ENCODE peak calls at places on chromosome 9, in seven cellular contexts. One of them, this sample, is unnamed.

GRCh38 chr9:16257604-16258003 is 612.9 kb downstream of the BNC2 start:
- DNase-seq in H1: no peak
- DNase-seq in mesendoderm: peak; percentile 34
- DNase-seq in neuronal stem cell: no peak
- DNase-seq in IMR-90: no peak
- DNase-seq in H9: peak; percentile 18
- DNase-seq in mesenchymal stem cell: peak; percentile 37
- DNase-seq in this sample: peak; percentile 21

GRCh38 chr9:72977670-72978069 is 24.8 kb upstream of the ALDH1A1 start:
- DNase-seq in mesendoderm: no peak
- DNase-seq in mesenchymal stem cell: no peak
- DNase-seq in H1: no peak
- DNase-seq in neuronal stem cell: no peak
- DNase-seq in IMR-90: no peak
- DNase-seq in H9: no peak
- DNase-seq in this sample: no peak

GRCh38 chr9:98311541-98311940 is 56.1 kb upstream of the TBC1D2 start:
- DNase-seq in IMR-90: no peak
- DNase-seq in H9: no peak
- DNase-seq in neuronal stem cell: no peak
- DNase-seq in mesendoderm: no peak
- DNase-seq in H1: no peak
- DNase-seq in mesenchymal stem cell: no peak
- DNase-seq in this sample: no peak

GRCh38 chr9:112867275-112867991 is 23.2 kb downstream of the SLC46A2 start:
- DNase-seq in H9: peak; percentile 73
- DNase-seq in IMR-90: peak; percentile 88
- DNase-seq in H1: no peak
- DNase-seq in mesenchymal stem cell: peak; percentile 89
- DNase-seq in mesendoderm: peak; percentile 95
- DNase-seq in neuronal stem cell: no peak
- DNase-seq in this sample: peak; percentile 70

GRCh38 chr9:86508208-86508903 is 154.1 kb upstream of the TUT7 start:
- DNase-seq in H1: no peak
- DNase-seq in IMR-90: no peak
- DNase-seq in mesenchymal stem cell: no peak
- DNase-seq in H9: no peak
- DNase-seq in neuronal stem cell: no peak
- DNase-seq in mesendoderm: no peak
- DNase-seq in this sample: no peak

GRCh38 chr9:129996161-129996849 is 46.7 kb downstream of the FNBP1 start:
- DNase-seq in mesendoderm: no peak
- DNase-seq in neuronal stem cell: no peak
- DNase-seq in IMR-90: no peak
- DNase-seq in H9: no peak
- DNase-seq in H1: no peak
- DNase-seq in mesenchymal stem cell: peak; percentile 41
- DNase-seq in this sample: peak; percentile 27

GRCh38 chr9:98873535-98874432 is 66.3 kb downstream of the GALNT12 start:
- DNase-seq in mesenchymal stem cell: no peak
- DNase-seq in mesendoderm: no peak
- DNase-seq in H9: no peak
- DNase-seq in IMR-90: no peak
- DNase-seq in neuronal stem cell: no peak
- DNase-seq in H1: no peak
- DNase-seq in this sample: peak; percentile 67

GRCh38 chr9:109013678-109014145 is 413 bp upstream of the CTNNAL1 start:
- DNase-seq in mesendoderm: no peak
- DNase-seq in neuronal stem cell: no peak
- DNase-seq in H1: no peak
- DNase-seq in mesenchymal stem cell: peak; percentile 78
- DNase-seq in IMR-90: no peak
- DNase-seq in H9: no peak
- DNase-seq in this sample: no peak

GRCh38 chr9:110443146-110443877 is 105.6 kb upstream of the TXNDC8 start:
- DNase-seq in IMR-90: peak; percentile 84
- DNase-seq in mesendoderm: no peak
- DNase-seq in H1: no peak
- DNase-seq in neuronal stem cell: no peak
- DNase-seq in mesenchymal stem cell: peak; percentile 93
- DNase-seq in H9: no peak
- DNase-seq in this sample: peak; percentile 34

GRCh38 chr9:38004809-38005560 is 64.0 kb downstream of the SHB start:
- DNase-seq in mesendoderm: no peak
- DNase-seq in mesenchymal stem cell: no peak
- DNase-seq in neuronal stem cell: no peak
- DNase-seq in H9: no peak
- DNase-seq in IMR-90: no peak
- DNase-seq in H1: no peak
- DNase-seq in this sample: no peak

GRCh38 chr9:69264526-69264925 is 60.5 kb upstream of the ENTREP1 start:
- DNase-seq in mesenchymal stem cell: no peak
- DNase-seq in H9: no peak
- DNase-seq in H1: no peak
- DNase-seq in IMR-90: no peak
- DNase-seq in neuronal stem cell: no peak
- DNase-seq in mesendoderm: no peak
- DNase-seq in this sample: no peak

GRCh38 chr9:130629443-130630090 is 34.8 kb upstream of the PRDM12 start:
- DNase-seq in mesendoderm: no peak
- DNase-seq in mesenchymal stem cell: no peak
- DNase-seq in H9: peak; percentile 47
- DNase-seq in neuronal stem cell: no peak
- DNase-seq in IMR-90: no peak
- DNase-seq in H1: no peak
- DNase-seq in this sample: no peak

GRCh38 chr9:13082796-13083195 is 196.7 kb downstream of the MPDZ start:
- DNase-seq in H1: no peak
- DNase-seq in H9: no peak
- DNase-seq in mesenchymal stem cell: no peak
- DNase-seq in mesendoderm: no peak
- DNase-seq in IMR-90: no peak
- DNase-seq in neuronal stem cell: no peak
- DNase-seq in this sample: no peak

GRCh38 chr9:63816742-63817621 is 1468.0 kb downstream of the FOXD4L5 start:
- DNase-seq in mesendoderm: peak; percentile 98
- DNase-seq in H9: peak; percentile 99
- DNase-seq in H1: peak; percentile 93
- DNase-seq in IMR-90: peak; percentile 82
- DNase-seq in neuronal stem cell: peak; percentile 87
- DNase-seq in mesenchymal stem cell: peak; percentile 58
- DNase-seq in this sample: peak; percentile 85

GRCh38 chr9:38205279-38205678 is 136.3 kb upstream of the SHB start:
- DNase-seq in mesendoderm: no peak
- DNase-seq in H1: no peak
- DNase-seq in mesenchymal stem cell: no peak
- DNase-seq in IMR-90: no peak
- DNase-seq in neuronal stem cell: no peak
- DNase-seq in H9: no peak
- DNase-seq in this sample: no peak

GRCh38 chr9:87606921-87607521 is 109.4 kb downstream of the DAPK1 start:
- DNase-seq in IMR-90: peak; percentile 59
- DNase-seq in H1: no peak
- DNase-seq in H9: no peak
- DNase-seq in mesendoderm: no peak
- DNase-seq in neuronal stem cell: no peak
- DNase-seq in mesenchymal stem cell: peak; percentile 69
- DNase-seq in this sample: peak; percentile 82

GRCh38 chr9:92747459-92748232 is 17.0 kb downstream of the BICD2 start:
- DNase-seq in mesendoderm: no peak
- DNase-seq in H9: no peak
- DNase-seq in neuronal stem cell: no peak
- DNase-seq in IMR-90: peak; percentile 49
- DNase-seq in H1: no peak
- DNase-seq in mesenchymal stem cell: peak; percentile 55
- DNase-seq in this sample: no peak

GRCh38 chr9:92749071-92749933 is 15.3 kb downstream of the BICD2 start:
- DNase-seq in IMR-90: no peak
- DNase-seq in mesenchymal stem cell: no peak
- DNase-seq in H9: peak; percentile 22
- DNase-seq in mesendoderm: no peak
- DNase-seq in neuronal stem cell: no peak
- DNase-seq in H1: no peak
- DNase-seq in this sample: no peak

GRCh38 chr9:92749934-92750315 is 14.7 kb downstream of the BICD2 start:
- DNase-seq in mesendoderm: peak; percentile 76
- DNase-seq in neuronal stem cell: no peak
- DNase-seq in mesenchymal stem cell: peak; percentile 47
- DNase-seq in IMR-90: peak; percentile 32
- DNase-seq in H1: no peak
- DNase-seq in H9: no peak
- DNase-seq in this sample: no peak

GRCh38 chr9:92746567-92747458 is 17.8 kb downstream of the BICD2 start:
- DNase-seq in IMR-90: peak; percentile 63
- DNase-seq in neuronal stem cell: no peak
- DNase-seq in H9: peak; percentile 23
- DNase-seq in mesendoderm: no peak
- DNase-seq in H1: no peak
- DNase-seq in mesenchymal stem cell: peak; percentile 73
- DNase-seq in this sample: no peak

GRCh38 chr9:92748233-92748497 is 16.5 kb downstream of the BICD2 start:
- DNase-seq in H9: no peak
- DNase-seq in mesendoderm: no peak
- DNase-seq in mesenchymal stem cell: no peak
- DNase-seq in neuronal stem cell: no peak
- DNase-seq in H1: no peak
- DNase-seq in IMR-90: no peak
- DNase-seq in this sample: no peak
- H3K4me2 ChIP-seq in H9: no peak overlapping the region
- H3K4me2 ChIP-seq in mesendoderm: no peak overlapping the region
- H3K4me2 ChIP-seq in mesenchymal stem cell: no peak overlapping the region
- H3K4me2 ChIP-seq in neuronal stem cell: no peak overlapping the region
- H3K4me2 ChIP-seq in H1: no peak overlapping the region
- H3K4me2 ChIP-seq in IMR-90: no peak overlapping the region
- H3K4me2 ChIP-seq in this sample: no peak overlapping the region

DNA sequence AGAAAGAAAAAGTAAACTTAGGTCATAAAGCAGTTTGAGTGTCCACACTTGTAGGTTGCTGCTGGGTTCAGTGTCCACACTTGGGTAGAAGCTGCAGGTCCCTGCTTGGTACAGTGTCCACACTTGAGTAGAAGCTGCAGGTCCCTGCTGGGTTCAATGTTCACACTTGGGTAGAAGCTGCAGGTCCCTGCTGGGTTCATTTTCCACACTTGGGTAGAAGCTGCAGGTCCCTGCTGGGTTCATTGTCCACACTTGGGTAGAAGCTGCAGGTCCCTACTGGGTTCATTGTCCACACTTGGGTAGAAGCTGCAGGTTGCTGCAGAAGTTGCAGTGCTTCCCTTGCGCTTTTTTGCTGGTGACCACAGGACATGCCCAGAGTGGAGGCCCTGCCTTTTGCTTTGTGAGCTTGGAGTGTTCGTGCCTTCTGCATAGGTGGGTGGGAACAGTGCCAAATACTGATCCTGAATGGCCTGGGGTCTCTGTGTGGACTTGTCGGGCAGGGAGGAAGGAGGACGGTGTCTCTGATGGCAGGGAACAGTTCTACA is 120.6 kb downstream of the EHMT1 start:
- DNase-seq in mesenchymal stem cell: no peak
- DNase-seq in H9: no peak
- DNase-seq in neuronal stem cell: no peak
- DNase-seq in IMR-90: no peak
- DNase-seq in H1: no peak
- DNase-seq in mesendoderm: no peak
- DNase-seq in this sample: no peak
- H3K79me1 ChIP-seq in mesenchymal stem cell: peaks cover 42% of the 10 kb centered on the region
- H3K79me1 ChIP-seq in H9: no peaks in the 10 kb centered on the region
- H3K79me1 ChIP-seq in neuronal stem cell: peaks cover 9% of the 10 kb centered on the region
- H3K79me1 ChIP-seq in IMR-90: peaks cover 45% of the 10 kb centered on the region
- H3K79me1 ChIP-seq in H1: peaks cover 12% of the 10 kb centered on the region
- H3K79me1 ChIP-seq in mesendoderm: peaks cover 9% of the 10 kb centered on the region
- H3K79me1 ChIP-seq in this sample: no peaks in the 10 kb centered on the region

GRCh38 chr9:100354121-100354800 is 1.5 kb upstream of the TEX10 start:
- DNase-seq in IMR-90: no peak
- DNase-seq in mesenchymal stem cell: no peak
- DNase-seq in mesendoderm: peak; percentile 30
- DNase-seq in neuronal stem cell: no peak
- DNase-seq in H1: no peak
- DNase-seq in H9: no peak
- DNase-seq in this sample: no peak

GRCh38 chr9:100352727-100353505 is at the start of gene TEX10:
- DNase-seq in neuronal stem cell: peak; percentile 87
- DNase-seq in mesendoderm: peak; percentile 94
- DNase-seq in H1: peak; percentile 75
- DNase-seq in H9: peak; percentile 94
- DNase-seq in mesenchymal stem cell: peak; percentile 88
- DNase-seq in IMR-90: peak; percentile 81
- DNase-seq in this sample: peak; percentile 87

GRCh38 chr9:100359057-100359456 is 6.3 kb upstream of the TEX10 start:
- DNase-seq in mesendoderm: no peak
- DNase-seq in mesenchymal stem cell: no peak
- DNase-seq in H9: no peak
- DNase-seq in neuronal stem cell: no peak
- DNase-seq in IMR-90: no peak
- DNase-seq in H1: no peak
- DNase-seq in this sample: no peak

GRCh38 chr9:100352201-100352726 is 478 bp downstream of the TEX10 start:
- DNase-seq in mesenchymal stem cell: peak; percentile 46
- DNase-seq in H1: no peak
- DNase-seq in neuronal stem cell: peak; percentile 18
- DNase-seq in H9: peak; percentile 32
- DNase-seq in mesendoderm: peak; percentile 55
- DNase-seq in IMR-90: peak; percentile 10
- DNase-seq in this sample: peak; percentile 46

GRCh38 chr9:100355561-100355960 is 2.8 kb upstream of the TEX10 start:
- DNase-seq in mesendoderm: no peak
- DNase-seq in H1: no peak
- DNase-seq in mesenchymal stem cell: peak; percentile 9
- DNase-seq in neuronal stem cell: no peak
- DNase-seq in H9: no peak
- DNase-seq in IMR-90: no peak
- DNase-seq in this sample: no peak
- H3K4me2 ChIP-seq in mesendoderm: no peak overlapping the region
- H3K4me2 ChIP-seq in H1: no peak overlapping the region
- H3K4me2 ChIP-seq in mesenchymal stem cell: no peak overlapping the region
- H3K4me2 ChIP-seq in neuronal stem cell: no peak overlapping the region
- H3K4me2 ChIP-seq in H9: no peak overlapping the region
- H3K4me2 ChIP-seq in IMR-90: no peak overlapping the region
- H3K4me2 ChIP-seq in this sample: no peak overlapping the region

GRCh38 chr9:83508072-83508471 is 30.1 kb downstream of the FRMD3 start:
- DNase-seq in neuronal stem cell: no peak
- DNase-seq in H9: no peak
- DNase-seq in H1: no peak
- DNase-seq in mesendoderm: no peak
- DNase-seq in IMR-90: no peak
- DNase-seq in mesenchymal stem cell: no peak
- DNase-seq in this sample: no peak

GRCh38 chr9:83512621-83513020 is 25.6 kb downstream of the FRMD3 start:
- DNase-seq in H1: no peak
- DNase-seq in neuronal stem cell: no peak
- DNase-seq in H9: no peak
- DNase-seq in mesendoderm: no peak
- DNase-seq in mesenchymal stem cell: no peak
- DNase-seq in IMR-90: no peak
- DNase-seq in this sample: no peak

GRCh38 chr9:83511051-83511450 is 27.1 kb downstream of the FRMD3 start:
- DNase-seq in H9: no peak
- DNase-seq in IMR-90: no peak
- DNase-seq in mesendoderm: no peak
- DNase-seq in H1: no peak
- DNase-seq in mesenchymal stem cell: peak; percentile 2
- DNase-seq in neuronal stem cell: no peak
- DNase-seq in this sample: no peak

GRCh38 chr9:83505282-83505681 is 32.9 kb downstream of the FRMD3 start:
- DNase-seq in neuronal stem cell: no peak
- DNase-seq in H9: no peak
- DNase-seq in mesendoderm: no peak
- DNase-seq in IMR-90: no peak
- DNase-seq in mesenchymal stem cell: no peak
- DNase-seq in H1: no peak
- DNase-seq in this sample: no peak

GRCh38 chr9:83509372-83509771 is 28.8 kb downstream of the FRMD3 start:
- DNase-seq in mesenchymal stem cell: peak; percentile 11
- DNase-seq in IMR-90: no peak
- DNase-seq in H1: no peak
- DNase-seq in mesendoderm: peak; percentile 43
- DNase-seq in H9: no peak
- DNase-seq in neuronal stem cell: no peak
- DNase-seq in this sample: no peak
- H3K79me1 ChIP-seq in mesenchymal stem cell: no peaks in the 10 kb centered on the region
- H3K79me1 ChIP-seq in IMR-90: no peaks in the 10 kb centered on the region
- H3K79me1 ChIP-seq in H1: no peaks in the 10 kb centered on the region
- H3K79me1 ChIP-seq in mesendoderm: no peaks in the 10 kb centered on the region
- H3K79me1 ChIP-seq in H9: no peaks in the 10 kb centered on the region
- H3K79me1 ChIP-seq in neuronal stem cell: no peaks in the 10 kb centered on the region
- H3K79me1 ChIP-seq in this sample: no peaks in the 10 kb centered on the region

This sample was measured in trophoblast cell.